ENCODE peak calls at places on chromosome 3, in four cellular contexts. Z is NCI-H1092 treated with DMSO at 0.1 percent for 48 hours; C is cortex of kidney; O is naive thymus-derived CD8-positive, alpha-beta T cell. R is an unnamed sample.

GRCh38 chr3:58531555-58531954 is 5.4 kb downstream of the ACOX2 start:
- DNase-seq in O (no peak), C (no peak), Z (no peak), R (no peak)

GRCh38 chr3:82240322-82240721 is 478.9 kb upstream of the GBE1 start:
- DNase-seq in Z (no peak), C (no peak), O (no peak), R (no peak)

GRCh38 chr3:46946416-46946815 is 30.1 kb downstream of the CCDC12 start:
- DNase-seq in Z (no peak), O (no peak), C (no peak), R (no peak)

GRCh38 chr3:43922374-43922773 is 231.6 kb downstream of the ABHD5 start:
- DNase-seq in O (no peak), C (no peak), Z (no peak), R (no peak)

GRCh38 chr3:49269443-49269842 is 7.6 kb downstream of the C3orf62 start:
- DNase-seq in Z (no peak), O (no peak), C (no peak), R (no peak)

GRCh38 chr3:48194446-48195071 is 6.3 kb upstream of the CDC25A start:
- DNase-seq in C (no peak), O (peak; percentile 4), Z (peak; percentile 53), R (no peak)

GRCh38 chr3:42742259-42742658 is 30.8 kb downstream of the CCDC13 start:
- DNase-seq in Z (no peak), O (no peak), C (no peak), R (no peak)

GRCh38 chr3:39849992-39850706 is 40.7 kb downstream of the MYRIP start:
- DNase-seq in Z (peak; percentile 78), C (no peak), O (no peak), R (no peak)

GRCh38 chr3:109532257-109533216 is 195.2 kb upstream of the DPPA4 start:
- DNase-seq in O (peak; percentile 33), Z (no peak), C (no peak), R (no peak)

GRCh38 chr3:127264292-127264691 is 23.6 kb downstream of the PRR20G start:
- DNase-seq in Z (no peak), O (no peak), C (no peak), R (no peak)

R was measured in T-helper 17 cell.